ENCODE peak calls at places on chromosomes 6 and 20, in eight cellular contexts. I is HL-60, O is NCI-H2171, V is B cell, X is HuH-7.5, D is HFFc6, A is RPMI7951, J is NCI-H345. G is an unnamed sample.
A peak's percentile ranks its signal among the peaks of the same experiment; 100 is the strongest.

GRCh38 chr6:17703256-17703694 is 3.5 kb downstream of the NUP153 start:
- DNase-seq in I (peak; percentile 46), O (no peak), V (peak; percentile 49), X (no peak), D (peak; percentile 80), A (peak; percentile 74), J (no peak), G (no peak)

GRCh38 chr6:14228571-14228970 is 111.0 kb downstream of the CD83 start:
- DNase-seq in I (no peak), O (no peak), V (no peak), X (no peak), D (peak; percentile 60), A (peak; percentile 77), J (no peak), G (no peak)

GRCh38 chr20:53739799-53740785 is 146.5 kb upstream of the ZNF217 start:
- DNase-seq in I (peak; percentile 32), O (peak; percentile 93), V (peak; percentile 54), X (no peak), D (no peak), A (peak; percentile 65), J (no peak), G (no peak)

GRCh38 chr20:38706482-38706881 is 17.8 kb upstream of the SLC32A1 start:
- DNase-seq in I (no peak), O (peak; percentile 52), V (no peak), X (no peak), D (no peak), A (no peak), J (no peak), G (no peak)

GRCh38 chr6:135722182-135722581 is 129.3 kb upstream of the PDE7B start:
- DNase-seq in I (no peak), O (no peak), V (no peak), X (no peak), D (peak; percentile 16), A (no peak), J (no peak), G (no peak)

GRCh38 chr6:157194643-157195042 is 128.7 kb downstream of the TMEM242 start:
- DNase-seq in I (no peak), O (no peak), V (no peak), X (no peak), D (peak; percentile 19), A (no peak), J (no peak), G (no peak)

GRCh38 chr6:1015819-1016218 is 296.1 kb upstream of the FOXQ1 start:
- DNase-seq in I (no peak), O (no peak), V (no peak), X (no peak), D (peak; percentile 17), A (peak; percentile 12), J (no peak), G (no peak)

GRCh38 chr6:44496705-44497369 is 109.3 kb downstream of the CDC5L start:
- DNase-seq in I (no peak), O (no peak), V (no peak), X (no peak), D (no peak), A (no peak), J (no peak), G (no peak)

GRCh38 chr6:1689141-1689540 is 79.4 kb downstream of the FOXC1 start:
- DNase-seq in I (no peak), O (no peak), V (no peak), X (no peak), D (peak; percentile 31), A (no peak), J (no peak), G (no peak)

GRCh38 chr6:88867841-88868558 is 95.4 kb downstream of the RNGTT start:
- DNase-seq in I (no peak), O (no peak), V (no peak), X (no peak), D (no peak), A (peak; percentile 21), J (no peak), G (no peak)

GRCh38 chr6:118881440-118882313 is 12.3 kb upstream of the ASF1A start:
- DNase-seq in I (no peak), O (no peak), V (peak; percentile 45), X (no peak), D (no peak), A (no peak), J (no peak), G (no peak)

GRCh38 chr20:17875106-17875980 is 93.3 kb downstream of the SNX5 start:
- DNase-seq in I (no peak), O (no peak), V (no peak), X (peak; percentile 54), D (peak; percentile 37), A (peak; percentile 78), J (no peak), G (peak; percentile 87)

GRCh38 chr6:72721346-72721745 is 99.5 kb downstream of the KCNQ5 start:
- DNase-seq in I (no peak), O (no peak), V (no peak), X (no peak), D (no peak), A (no peak), J (no peak), G (no peak)

GRCh38 chr20:33434434-33434833 is 9.1 kb downstream of the SNTA1 start:
- DNase-seq in I (no peak), O (no peak), V (no peak), X (no peak), D (no peak), A (no peak), J (no peak), G (no peak)

GRCh38 chr6:5540375-5540774 is 279.1 kb downstream of the FARS2 start:
- DNase-seq in I (no peak), O (no peak), V (no peak), X (no peak), D (no peak), A (peak; percentile 44), J (no peak), G (no peak)

GRCh38 chr20:61436268-61436667 is 184.2 kb downstream of the CDH4 start:
- DNase-seq in I (no peak), O (no peak), V (no peak), X (no peak), D (no peak), A (peak; percentile 51), J (no peak), G (no peak)

GRCh38 chr20:54335299-54335698 is 127.4 kb downstream of the PFDN4 start:
- DNase-seq in I (no peak), O (no peak), V (no peak), X (no peak), D (peak; percentile 28), A (no peak), J (no peak), G (no peak)

GRCh38 chr6:37868447-37868825 is 48.9 kb downstream of the ZFAND3 start:
- DNase-seq in I (no peak), O (no peak), V (no peak), X (no peak), D (peak; percentile 36), A (peak; percentile 24), J (no peak), G (no peak)

GRCh38 chr20:52937701-52938100 is 34.5 kb upstream of the TSHZ2 start:
- DNase-seq in I (no peak), O (no peak), V (no peak), X (no peak), D (no peak), A (peak; percentile 42), J (no peak), G (no peak)

GRCh38 chr20:39775110-39775509 is 813.0 kb downstream of the DHX35 start:
- DNase-seq in I (no peak), O (no peak), V (no peak), X (no peak), D (no peak), A (peak; percentile 100), J (no peak), G (peak; percentile 46)

GRCh38 chr6:136487746-136488145 is 62.5 kb downstream of the MAP7 start:
- DNase-seq in I (no peak), O (no peak), V (no peak), X (no peak), D (no peak), A (no peak), J (no peak), G (no peak)